ENCODE peak calls at places on chromosomes 12 and 14, in seven cellular contexts. J, I, G, F, M, D and K are unnamed samples.

GRCh38 chr14:94079891-94080605 is 954 bp downstream of the DDX24 start:
- DNase-seq in M (peak; percentile 45), G (no peak), D (no peak), I (no peak), J (no peak), F (no peak), K (peak; percentile 36)

GRCh38 chr14:64891839-64892375 is 12.2 kb upstream of the SPTB start:
- DNase-seq in J (no peak), I (peak; percentile 70), D (peak; percentile 34), F (no peak), G (no peak), M (peak; percentile 78), K (peak; percentile 69)

GRCh38 chr12:110861729-110862128 is 14.9 kb downstream of the CCDC63 start:
- DNase-seq in F (no peak), J (no peak), I (peak; percentile 53), D (no peak), G (no peak), M (no peak), K (no peak)

GRCh38 chr14:68450391-68451120 is 342.3 kb downstream of the ZFP36L1 start:
- DNase-seq in I (no peak), F (no peak), D (no peak), J (no peak), M (no peak), G (no peak), K (no peak)

GRCh38 chr14:80535171-80535570 is 323.9 kb upstream of the DIO2 start:
- DNase-seq in J (no peak), F (no peak), I (peak; percentile 29), D (no peak), G (no peak), M (no peak), K (no peak)

GRCh38 chr14:75430106-75430505 is 2.3 kb downstream of the JDP2 start:
- DNase-seq in F (no peak), G (no peak), J (peak; percentile 60), I (no peak), D (no peak), M (no peak), K (no peak)

GRCh38 chr14:76304536-76305473 is 71.1 kb upstream of the ESRRB start:
- DNase-seq in J (no peak), D (no peak), G (no peak), F (no peak), M (no peak), I (no peak), K (no peak)

GRCh38 chr12:128976120-128976519 is 122.8 kb downstream of the GLT1D1 start:
- DNase-seq in I (peak; percentile 89), J (peak; percentile 62), M (peak; percentile 8), F (no peak), G (no peak), D (no peak), K (peak; percentile 32)

GRCh38 chr12:98253207-98253606 is 262.2 kb upstream of the TMPO start:
- DNase-seq in M (no peak), I (no peak), J (no peak), G (no peak), F (no peak), D (no peak), K (no peak)

GRCh38 chr12:95446511-95446910 is 27.4 kb upstream of the METAP2 start:
- DNase-seq in D (no peak), F (peak; percentile 81), G (no peak), I (peak; percentile 86), M (no peak), J (peak; percentile 51), K (no peak)

GRCh38 chr14:24734917-24735500 is 101.0 kb upstream of the GZMB start:
- DNase-seq in J (no peak), D (peak; percentile 3), G (no peak), M (peak; percentile 56), F (no peak), I (peak; percentile 82), K (peak; percentile 70)

GRCh38 chr12:109720152-109720855 is 6.7 kb downstream of the FAM222A start:
- DNase-seq in D (no peak), I (no peak), F (no peak), J (no peak), G (no peak), M (no peak), K (no peak)

GRCh38 chr12:128971802-128972201 is 118.5 kb downstream of the GLT1D1 start:
- DNase-seq in J (no peak), M (no peak), F (no peak), D (no peak), G (no peak), I (peak; percentile 42), K (peak; percentile 25)

GRCh38 chr12:20415641-20416040 is 47.3 kb downstream of the PDE3A start:
- DNase-seq in J (no peak), F (no peak), I (no peak), G (no peak), D (no peak), M (no peak), K (no peak)

DNA sequence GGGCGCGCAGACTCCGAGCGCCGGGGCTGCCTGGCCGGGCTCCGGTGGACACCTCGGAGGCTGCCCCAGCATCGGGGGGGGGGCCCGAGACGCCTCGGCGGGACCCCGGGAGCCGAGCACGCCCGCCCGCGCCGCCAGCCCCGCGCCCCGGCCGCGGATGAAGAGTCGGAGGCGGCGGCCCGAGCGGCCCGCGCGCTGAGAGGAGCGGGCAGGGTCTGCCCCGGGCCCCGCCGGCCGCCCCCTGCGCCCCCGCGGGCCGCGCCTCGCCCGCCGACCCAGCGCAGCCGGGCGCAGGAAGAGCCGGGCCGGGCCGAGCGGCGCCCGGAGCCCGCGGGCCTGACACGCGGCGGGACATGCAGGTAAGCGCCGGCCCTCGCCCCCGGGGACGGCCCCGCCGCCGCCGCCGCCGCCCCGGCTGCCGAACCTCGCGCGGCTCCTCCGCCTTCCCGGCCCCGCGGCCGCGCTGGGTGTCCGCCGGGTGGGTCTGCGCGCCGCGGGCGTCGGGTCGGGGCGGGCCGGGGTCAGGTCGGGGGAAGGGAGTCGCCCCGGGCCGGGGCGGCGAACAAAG is 63.7 kb downstream of the FBXL14 start:
- DNase-seq in J (no peak), F (no peak), G (no peak), M (no peak), I (no peak), D (no peak), K (peak; percentile 26)
- H3K4me3 ChIP-seq in J (peak overlapping the region; percentile 58), F (peak overlapping the region; percentile 25), G (peak overlapping the region; percentile 57), M (no peak overlapping the region), I (no peak overlapping the region), D (peak overlapping the region; percentile 67), K (peak overlapping the region; percentile 66)

GRCh38 chr14:22822619-22823551 is 6.8 kb upstream of the MRPL52 start:
- DNase-seq in M (peak; percentile 78), D (peak; percentile 62), F (peak; percentile 94), J (peak; percentile 80), I (peak; percentile 99), G (no peak), K (peak; percentile 83)
- H3K4me3 ChIP-seq in M (peak overlapping the region; percentile 68), D (peak overlapping the region; percentile 34), F (peak overlapping the region; percentile 47), J (peak overlapping the region; percentile 52), I (peak overlapping the region; percentile 72), G (peak overlapping the region; percentile 56), K (peak overlapping the region; percentile 62)

DNA sequence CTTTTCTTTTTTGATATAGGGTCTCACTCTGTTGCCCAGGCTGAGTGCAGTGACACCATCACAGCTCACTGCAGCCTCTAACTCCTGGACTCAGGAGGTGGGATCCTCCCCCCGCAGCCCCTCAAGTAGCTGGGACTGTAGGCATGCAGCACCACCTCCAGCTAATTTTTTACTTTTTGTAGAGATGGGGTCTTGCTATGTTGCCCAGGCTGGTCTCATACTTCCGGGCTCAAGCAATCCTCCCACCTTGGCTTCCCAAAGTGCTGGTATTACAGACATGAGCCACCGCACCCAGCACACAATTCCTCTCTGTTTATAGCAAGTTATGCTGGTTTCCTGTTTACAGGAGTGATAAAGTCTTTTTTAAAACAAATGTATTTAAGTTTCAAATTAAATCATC is 39.5 kb upstream of the HIF1A start:
- DNase-seq in F (no peak), J (no peak), D (no peak), I (no peak), G (no peak), M (no peak), K (no peak)
- H3K4me3 ChIP-seq in F (no peak overlapping the region), J (no peak overlapping the region), D (no peak overlapping the region), I (no peak overlapping the region), G (no peak overlapping the region), M (no peak overlapping the region), K (no peak overlapping the region)

GRCh38 chr12:89708793-89709156 is at the start of gene ATP2B1:
- DNase-seq in G (no peak), J (peak; percentile 94), D (peak; percentile 61), F (peak; percentile 97), I (peak; percentile 87), M (peak; percentile 88), K (peak; percentile 96)

GRCh38 chr12:89709157-89709993 is 737 bp upstream of the ATP2B1 start:
- DNase-seq in F (peak; percentile 100), G (peak; percentile 75), D (peak; percentile 99), M (peak; percentile 99), J (peak; percentile 99), I (peak; percentile 99), K (peak; percentile 100)

GRCh38 chr12:89709994-89710872 is 1.6 kb upstream of the ATP2B1 start:
- DNase-seq in F (peak; percentile 93), G (no peak), J (peak; percentile 78), I (no peak), M (no peak), D (no peak), K (peak; percentile 57)

GRCh38 chr12:89707992-89708792 is 446 bp downstream of the ATP2B1 start:
- DNase-seq in J (peak; percentile 66), M (peak; percentile 47), F (peak; percentile 89), G (no peak), D (no peak), I (peak; percentile 55), K (peak; percentile 56)

GRCh38 chr12:89710873-89711179 is 2.2 kb upstream of the ATP2B1 start:
- DNase-seq in G (no peak), D (no peak), I (no peak), J (no peak), F (no peak), M (no peak), K (no peak)
- H3K4me3 ChIP-seq in G (peak overlapping the region; percentile 78), D (peak overlapping the region; percentile 81), I (no peak overlapping the region), J (peak overlapping the region; percentile 87), F (peak overlapping the region; percentile 88), M (peak overlapping the region; percentile 88), K (peak overlapping the region; percentile 68)

DNA sequence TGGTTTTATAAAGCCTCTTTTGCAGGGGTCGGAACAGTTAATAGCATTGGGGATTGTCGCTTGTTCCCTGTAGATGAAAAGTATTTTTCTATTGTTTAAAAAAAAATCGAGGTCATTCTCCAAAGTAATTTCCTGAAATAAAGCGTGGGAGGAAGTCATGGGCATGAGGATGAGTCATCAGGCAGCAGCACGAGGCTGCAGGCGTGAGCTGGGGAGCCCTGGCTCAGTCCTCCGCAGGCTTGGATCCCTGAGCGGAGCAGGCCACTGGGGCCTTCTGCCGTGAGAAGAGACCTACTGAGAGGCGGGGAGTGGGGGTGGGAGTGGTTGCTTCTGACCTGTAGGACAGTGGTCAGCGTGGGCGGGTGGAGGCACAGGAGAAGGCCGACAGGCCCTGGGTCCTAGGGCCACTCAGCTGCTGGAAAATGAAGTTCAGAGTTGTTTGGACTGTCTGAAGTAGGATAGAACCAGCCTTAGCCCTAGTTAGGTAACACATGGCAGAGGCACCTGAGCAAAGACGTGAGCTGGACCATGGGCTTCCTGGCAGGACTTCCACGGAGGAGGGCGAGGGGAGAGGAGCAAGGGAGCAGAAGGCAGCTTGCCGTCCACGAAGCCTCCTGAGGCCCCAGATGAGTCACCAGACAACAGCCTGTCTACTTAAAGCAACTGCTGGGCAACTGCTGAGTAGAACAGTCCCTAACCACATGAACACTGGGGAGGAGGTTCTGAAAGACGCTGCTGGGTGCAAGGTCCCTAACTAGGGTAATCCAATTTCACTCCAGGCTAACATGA is 21.1 kb upstream of the LGALS3 start:
- DNase-seq in F (peak; percentile 97), J (peak; percentile 95), G (no peak), I (peak; percentile 83), D (peak; percentile 93), M (peak; percentile 72), K (peak; percentile 40)
- H3K4me3 ChIP-seq in F (no peak overlapping the region), J (no peak overlapping the region), G (no peak overlapping the region), I (no peak overlapping the region), D (peak overlapping the region; percentile 38), M (peak overlapping the region; percentile 30), K (no peak overlapping the region)